ENCODE peak calls at places on chromosomes 11 and 22, in seven cellular contexts. F, Y, Q, R, A, N and P are unnamed samples.

GRCh38 chr11:503179-503981 is 3.7 kb downstream of the RNH1 start:
- DNase-seq in F (no peak), Y (no peak), Q (no peak), R (no peak), A (no peak), N (no peak), P (no peak)

GRCh38 chr22:32331918-32332725 is 25.5 kb upstream of the RFPL3 start:
- DNase-seq in F (no peak), Y (no peak), Q (no peak), R (no peak), A (no peak), N (no peak), P (no peak)

GRCh38 chr22:46142548-46143490 is 7.5 kb upstream of the PPARA start:
- DNase-seq in F (no peak), Y (no peak), Q (no peak), R (no peak), A (no peak), N (no peak), P (no peak)

GRCh38 chr11:134645576-134645975 is 233.5 kb upstream of the B3GAT1 start:
- DNase-seq in F (no peak), Y (no peak), Q (no peak), R (no peak), A (peak; percentile 10), N (no peak), P (no peak)

GRCh38 chr11:65504671-65505433 is 6.0 kb downstream of the MALAT1 start:
- DNase-seq in F (peak; percentile 53), Y (no peak), Q (no peak), R (no peak), A (no peak), N (no peak), P (no peak)

GRCh38 chr11:93330446-93330984 is at the start of gene DEUP1:
- DNase-seq in F (peak; percentile 37), Y (peak; percentile 2), Q (peak; percentile 70), R (peak; percentile 44), A (no peak), N (no peak), P (peak; percentile 47)

GRCh38 chr11:115623021-115623451 is 118.8 kb upstream of the CADM1 start:
- DNase-seq in F (peak; percentile 57), Y (peak; percentile 28), Q (peak; percentile 62), R (no peak), A (peak; percentile 75), N (no peak), P (no peak)

GRCh38 chr11:38446336-38446735 is 1848.3 kb upstream of the RAG2 start:
- DNase-seq in F (no peak), Y (no peak), Q (no peak), R (no peak), A (peak; percentile 9), N (no peak), P (no peak)

GRCh38 chr11:101866619-101867491 is 48.0 kb upstream of the CEP126 start:
- DNase-seq in F (no peak), Y (peak; percentile 62), Q (no peak), R (no peak), A (no peak), N (peak; percentile 92), P (no peak)

GRCh38 chr11:81644239-81644840 is 1089.3 kb downstream of the FAM181B start:
- DNase-seq in F (no peak), Y (peak; percentile 3), Q (peak; percentile 75), R (peak; percentile 90), A (peak; percentile 59), N (peak; percentile 55), P (peak; percentile 55)

GRCh38 chr11:31199403-31199802 is 170.1 kb downstream of the DCDC1 start:
- DNase-seq in F (no peak), Y (no peak), Q (no peak), R (peak; percentile 24), A (no peak), N (no peak), P (no peak)

GRCh38 chr11:110472858-110473257 is 43.1 kb downstream of the FDX1 start:
- DNase-seq in F (peak; percentile 60), Y (no peak), Q (no peak), R (no peak), A (no peak), N (no peak), P (no peak)

GRCh38 chr22:46353483-46354105 is 18.1 kb downstream of the TRMU start:
- DNase-seq in F (no peak), Y (no peak), Q (no peak), R (no peak), A (no peak), N (no peak), P (no peak)

GRCh38 chr22:35227248-35227647 is 30.0 kb upstream of the HMGXB4 start:
- DNase-seq in F (no peak), Y (no peak), Q (no peak), R (no peak), A (no peak), N (no peak), P (no peak)

GRCh38 chr11:73281201-73281741 is 9.1 kb downstream of the P2RY6 start:
- DNase-seq in F (no peak), Y (no peak), Q (no peak), R (no peak), A (no peak), N (no peak), P (no peak)

GRCh38 chr11:24064309-24064903 is 432.4 kb upstream of the LUZP2 start:
- DNase-seq in F (no peak), Y (no peak), Q (no peak), R (no peak), A (no peak), N (no peak), P (no peak)

GRCh38 chr22:37561209-37562048 is 1.1 kb downstream of the CDC42EP1 start:
- DNase-seq in F (peak; percentile 98), Y (peak; percentile 74), Q (peak; percentile 87), R (peak; percentile 85), A (peak; percentile 90), N (peak; percentile 78), P (peak; percentile 88)

GRCh38 chr22:37558815-37559214 is 1.5 kb upstream of the CDC42EP1 start:
- DNase-seq in F (no peak), Y (no peak), Q (no peak), R (no peak), A (no peak), N (no peak), P (no peak)

GRCh38 chr22:37559901-37560681 is at the start of gene CDC42EP1:
- DNase-seq in F (peak; percentile 76), Y (no peak), Q (peak; percentile 59), R (no peak), A (peak; percentile 62), N (peak; percentile 70), P (peak; percentile 39)

GRCh38 chr22:37560682-37561208 is 465 bp downstream of the CDC42EP1 start:
- DNase-seq in F (peak; percentile 78), Y (no peak), Q (no peak), R (no peak), A (peak; percentile 50), N (no peak), P (no peak)

DNA sequence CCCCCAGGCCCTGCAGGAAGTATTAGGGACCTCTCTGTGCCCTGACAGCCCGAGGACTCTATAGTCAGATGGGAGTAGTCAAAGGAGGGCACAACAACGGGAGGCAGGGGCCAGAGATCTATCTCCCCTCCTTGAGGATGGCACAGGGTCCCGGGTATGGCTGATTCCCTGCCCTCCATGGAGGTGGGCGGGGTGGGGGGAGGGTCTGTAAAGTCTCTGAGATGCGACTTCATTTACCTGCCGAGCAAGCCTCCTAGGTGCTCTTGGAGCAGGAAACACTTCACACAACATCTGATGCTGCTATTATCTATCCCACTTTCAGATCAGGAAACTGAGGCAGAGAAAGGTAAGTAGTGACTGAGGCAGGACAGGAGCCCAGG is 769 bp upstream of the CDC42EP1 start:
- DNase-seq in F (peak; percentile 36), Y (no peak), Q (no peak), R (no peak), A (no peak), N (no peak), P (no peak)
- H3K27ac ChIP-seq in F (peak overlapping the region; percentile 99), Y (peak overlapping the region; percentile 100), Q (no peak overlapping the region), R (no peak overlapping the region), A (peak overlapping the region; percentile 75), N (peak overlapping the region; percentile 59), P (no peak overlapping the region)

DNA sequence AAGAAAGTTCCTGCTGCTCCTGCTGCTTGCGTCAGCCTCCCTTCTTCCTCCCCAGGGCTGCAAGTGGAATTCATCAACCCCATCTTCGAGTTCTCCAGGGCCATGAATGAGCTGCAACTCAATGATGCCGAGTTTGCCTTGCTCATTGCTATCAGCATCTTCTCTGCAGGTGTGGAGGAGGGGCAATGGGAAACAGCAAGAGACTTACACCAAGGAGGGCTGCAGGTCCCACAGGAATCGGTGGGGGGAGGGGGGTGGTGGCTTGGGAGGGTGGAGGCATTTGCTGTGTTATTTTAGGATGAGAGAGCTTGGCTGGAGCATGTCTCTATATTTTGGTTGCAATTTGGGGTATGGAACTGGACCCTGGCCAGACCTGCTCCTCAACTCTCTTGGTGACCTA is 2.1 kb upstream of the MADD start:
- DNase-seq in F (no peak), Y (no peak), Q (no peak), R (no peak), A (no peak), N (peak; percentile 31), P (no peak)
- H3K27ac ChIP-seq in F (no peak overlapping the region), Y (no peak overlapping the region), Q (peak overlapping the region; percentile 83), R (peak overlapping the region; percentile 95), A (no peak overlapping the region), N (peak overlapping the region; percentile 69), P (no peak overlapping the region)

GRCh38 chr11:117356126-117356761 is 28.6 kb downstream of the CEP164 start:
- DNase-seq in F (no peak), Y (no peak), Q (no peak), R (no peak), A (no peak), N (no peak), P (no peak)
- H3K27ac ChIP-seq in F (no peak overlapping the region), Y (no peak overlapping the region), Q (no peak overlapping the region), R (no peak overlapping the region), A (no peak overlapping the region), N (no peak overlapping the region), P (no peak overlapping the region)

DNA sequence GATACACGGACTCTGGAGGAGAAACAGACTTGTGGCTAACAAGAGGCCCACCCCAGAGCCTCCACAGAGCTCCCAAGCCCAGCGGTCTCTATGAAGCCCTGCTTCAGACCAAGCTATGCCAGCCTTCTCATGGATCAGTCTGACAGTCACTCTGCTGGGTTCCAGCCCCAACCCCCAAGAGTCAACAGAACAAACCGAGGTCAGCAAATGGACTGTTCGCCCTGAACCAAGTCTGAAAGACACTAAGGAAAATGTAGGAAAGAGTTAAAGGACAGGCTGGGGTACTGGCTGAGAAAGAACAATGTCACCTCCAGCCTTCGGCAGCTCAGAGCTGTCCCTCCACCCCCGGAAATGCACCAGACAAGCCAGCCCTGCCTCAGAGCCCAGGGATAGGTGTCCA is 3.9 kb downstream of the ARFGAP2 start:
- DNase-seq in F (peak; percentile 11), Y (no peak), Q (no peak), R (no peak), A (no peak), N (no peak), P (no peak)
- H3K27ac ChIP-seq in F (no peak overlapping the region), Y (no peak overlapping the region), Q (no peak overlapping the region), R (no peak overlapping the region), A (no peak overlapping the region), N (no peak overlapping the region), P (peak overlapping the region; percentile 62)

GRCh38 chr11:79485694-79486093 is 44.9 kb upstream of the TENM4 start:
- DNase-seq in F (no peak), Y (no peak), Q (no peak), R (no peak), A (no peak), N (no peak), P (no peak)
- H3K27ac ChIP-seq in F (no peak overlapping the region), Y (no peak overlapping the region), Q (no peak overlapping the region), R (no peak overlapping the region), A (no peak overlapping the region), N (no peak overlapping the region), P (no peak overlapping the region)

GRCh38 chr11:63868399-63869064 is 29.6 kb downstream of the MARK2 start:
- DNase-seq in F (no peak), Y (no peak), Q (no peak), R (no peak), A (no peak), N (no peak), P (no peak)
- H3K27ac ChIP-seq in F (no peak overlapping the region), Y (no peak overlapping the region), Q (no peak overlapping the region), R (no peak overlapping the region), A (no peak overlapping the region), N (peak overlapping the region; percentile 61), P (no peak overlapping the region)